ENCODE peak calls at places on chromosomes 12 and 14, in five cellular contexts. V is astrocyte of the spinal cord, H is A549, Z is lower lobe of right lung, J is GM12878. G is an unnamed sample.

GRCh38 chr12:128817115-128818015 is 6.4 kb downstream of the SLC15A4 start:
- DNase-seq in V (peak; percentile 76), H (no peak), Z (peak; percentile 63), J (peak; percentile 90), G (peak; percentile 61)

GRCh38 chr12:96371787-96372699 is 28.2 kb downstream of the CDK17 start:
- DNase-seq in V (no peak), H (no peak), Z (no peak), J (no peak), G (no peak)

GRCh38 chr12:74983917-74984316 is 225.7 kb downstream of the KCNC2 start:
- DNase-seq in V (no peak), H (no peak), Z (no peak), J (no peak), G (no peak)

GRCh38 chr12:26938660-26939185 is 453 bp downstream of the FGFR1OP2 start:
- DNase-seq in V (no peak), H (peak; percentile 23), Z (no peak), J (no peak), G (no peak)

GRCh38 chr14:63713765-63714164 is 14.1 kb downstream of the SGPP1 start:
- DNase-seq in V (peak; percentile 54), H (no peak), Z (no peak), J (no peak), G (no peak)

GRCh38 chr14:64757601-64758000 is 53.4 kb downstream of the PLEKHG3 start:
- DNase-seq in V (no peak), H (no peak), Z (peak; percentile 7), J (no peak), G (no peak)

GRCh38 chr12:130418261-130418660 is 80.6 kb downstream of the PIWIL1 start:
- DNase-seq in V (no peak), H (no peak), Z (no peak), J (no peak), G (no peak)

GRCh38 chr14:99134333-99135046 is 137.5 kb downstream of the BCL11B start:
- DNase-seq in V (no peak), H (no peak), Z (no peak), J (no peak), G (peak; percentile 1)

GRCh38 chr14:103164786-103165185 is 41.5 kb downstream of the TNFAIP2 start:
- DNase-seq in V (no peak), H (no peak), Z (no peak), J (no peak), G (no peak)

GRCh38 chr12:121933522-121934317 is 15.3 kb downstream of the CFAP251 start:
- DNase-seq in V (peak; percentile 39), H (no peak), Z (peak; percentile 66), J (no peak), G (no peak)

GRCh38 chr12:116319316-116319715 is 41.8 kb upstream of the MED13L start:
- DNase-seq in V (peak; percentile 43), H (no peak), Z (no peak), J (no peak), G (no peak)

GRCh38 chr12:4269279-4269991 is 4.1 kb upstream of the CCND2 start:
- DNase-seq in V (peak; percentile 49), H (no peak), Z (peak; percentile 83), J (no peak), G (peak; percentile 82)

GRCh38 chr14:76956253-76957090 is 72.0 kb downstream of the IRF2BPL start:
- DNase-seq in V (peak; percentile 92), H (peak; percentile 66), Z (peak; percentile 93), J (no peak), G (peak; percentile 93)
- H3K4me3 ChIP-seq in V (no peak overlapping the region), H (peak overlapping the region; percentile 30), Z (peak overlapping the region; percentile 52), J (peak overlapping the region; percentile 68), G (peak overlapping the region; percentile 38)

DNA sequence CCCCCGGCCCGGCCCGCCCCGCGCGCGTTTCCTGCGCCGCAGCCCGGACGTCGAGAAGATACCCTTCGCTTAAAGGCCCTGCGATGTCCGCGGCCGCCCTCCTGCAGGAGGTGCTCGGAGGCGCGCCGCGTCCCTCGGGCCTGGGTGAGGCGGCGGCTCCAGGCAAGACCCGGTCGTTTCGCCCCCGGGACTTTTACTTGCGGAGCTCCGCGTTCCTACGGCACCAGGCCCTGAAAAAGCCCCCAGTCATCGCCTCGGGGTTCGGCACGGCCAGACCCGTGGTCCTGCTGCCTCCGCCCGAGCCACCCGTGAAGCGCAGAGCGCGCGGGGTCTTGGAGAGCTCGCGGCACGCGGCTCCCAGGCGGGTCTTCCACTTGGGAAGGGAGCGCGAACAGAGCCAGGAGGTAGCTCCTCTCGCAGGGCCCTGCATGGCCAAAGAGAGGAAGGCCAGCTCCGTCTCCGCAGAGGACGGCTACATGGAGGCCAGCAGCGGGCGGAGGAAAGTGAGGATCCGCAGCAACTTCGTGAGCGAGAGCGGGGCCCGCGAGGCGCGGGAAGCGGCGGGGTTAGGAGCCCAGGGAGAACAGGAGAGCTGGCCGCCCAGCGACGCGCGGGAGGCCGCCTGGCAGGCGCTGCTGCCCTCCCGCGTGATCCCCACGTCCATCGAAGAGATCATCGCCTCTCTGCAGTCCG is 26.9 kb downstream of the TTC6 start:
- DNase-seq in V (peak; percentile 54), H (no peak), Z (no peak), J (no peak), G (no peak)
- H3K4me3 ChIP-seq in V (peak overlapping the region; percentile 30), H (no peak overlapping the region), Z (no peak overlapping the region), J (no peak overlapping the region), G (no peak overlapping the region)

DNA sequence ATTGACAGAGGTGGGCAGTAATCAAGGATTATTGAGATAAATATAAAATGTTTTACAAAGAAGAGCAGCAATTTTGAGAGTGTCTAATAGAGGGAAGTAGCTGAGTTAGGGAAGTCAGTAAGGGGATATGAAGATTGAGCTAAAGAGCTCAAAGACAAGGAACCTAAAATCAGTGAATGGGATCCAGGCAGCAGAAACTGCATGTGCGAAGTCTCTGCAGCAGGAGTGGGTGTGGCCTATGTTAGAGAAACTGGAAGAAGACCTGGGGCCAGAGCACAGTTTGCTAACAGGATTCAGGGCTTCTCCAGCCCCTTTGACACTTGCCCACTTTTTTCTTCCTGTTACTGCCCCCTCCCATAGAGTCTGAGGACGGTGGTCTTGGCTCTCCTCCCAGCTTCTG is 36.3 kb upstream of the PLXNC1 start:
- DNase-seq in V (no peak), H (no peak), Z (no peak), J (no peak), G (no peak)
- H3K4me3 ChIP-seq in V (no peak overlapping the region), H (no peak overlapping the region), Z (no peak overlapping the region), J (no peak overlapping the region), G (no peak overlapping the region)

GRCh38 chr12:10128687-10129086 is 1.3 kb downstream of the CLEC7A start:
- DNase-seq in V (no peak), H (no peak), Z (no peak), J (no peak), G (no peak)

GRCh38 chr12:10126401-10126800 is 3.6 kb downstream of the CLEC7A start:
- DNase-seq in V (no peak), H (no peak), Z (no peak), J (no peak), G (no peak)

GRCh38 chr12:10132971-10133370 is 3.0 kb upstream of the CLEC7A start:
- DNase-seq in V (no peak), H (no peak), Z (no peak), J (no peak), G (no peak)

GRCh38 chr12:10131101-10131632 is 1.2 kb upstream of the CLEC7A start:
- DNase-seq in V (no peak), H (no peak), Z (no peak), J (no peak), G (no peak)

DNA sequence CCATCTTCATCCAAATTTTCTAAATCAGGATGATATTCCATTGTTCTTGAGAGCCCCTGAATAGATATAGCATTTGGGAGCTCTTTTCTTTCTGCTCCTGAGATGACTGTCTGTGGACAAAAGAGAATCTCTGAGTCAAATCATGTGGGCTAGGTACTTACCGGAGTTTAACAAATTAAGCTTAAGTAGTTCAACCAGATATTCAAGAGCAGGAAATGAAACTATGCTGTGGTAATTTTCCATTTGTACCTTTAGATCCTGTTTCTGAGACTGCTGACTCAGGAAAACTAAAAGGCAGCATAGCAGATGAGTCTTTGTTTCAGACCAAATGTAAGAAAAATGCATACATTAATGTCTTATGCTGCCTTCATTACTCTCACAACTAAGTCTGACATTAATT is at the start of gene CLEC7A:
- DNase-seq in V (no peak), H (no peak), Z (no peak), J (peak; percentile 73), G (no peak)
- H3K4me3 ChIP-seq in V (no peak within 1 kb of the TSS), H (no peak within 1 kb of the TSS), Z (peak within 1 kb of the TSS; percentile 32), J (no peak within 1 kb of the TSS), G (no peak within 1 kb of the TSS)

DNA sequence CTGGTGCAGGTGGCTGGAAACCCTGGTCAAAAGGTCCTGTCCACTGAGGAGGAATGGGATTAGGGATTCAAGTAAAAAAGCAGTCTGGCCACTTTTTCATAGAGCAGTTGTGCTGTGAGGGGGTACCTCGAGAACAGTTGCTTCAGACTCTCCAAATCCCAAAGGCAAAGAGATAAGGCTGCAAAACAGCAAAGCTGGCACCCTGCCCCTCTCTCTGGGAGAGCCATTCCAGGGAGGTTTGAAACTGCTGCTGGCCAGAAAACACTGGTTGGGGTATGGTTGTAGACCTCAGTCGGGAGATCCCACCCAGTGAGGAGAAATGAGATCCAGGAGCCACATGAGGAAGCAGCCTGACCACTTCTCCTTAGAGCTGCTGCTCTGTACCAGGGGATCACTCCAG is 137.3 kb downstream of the CEP83 start:
- DNase-seq in V (no peak), H (no peak), Z (no peak), J (no peak), G (no peak)
- H3K4me3 ChIP-seq in V (no peak overlapping the region), H (no peak overlapping the region), Z (no peak overlapping the region), J (no peak overlapping the region), G (no peak overlapping the region)

DNA sequence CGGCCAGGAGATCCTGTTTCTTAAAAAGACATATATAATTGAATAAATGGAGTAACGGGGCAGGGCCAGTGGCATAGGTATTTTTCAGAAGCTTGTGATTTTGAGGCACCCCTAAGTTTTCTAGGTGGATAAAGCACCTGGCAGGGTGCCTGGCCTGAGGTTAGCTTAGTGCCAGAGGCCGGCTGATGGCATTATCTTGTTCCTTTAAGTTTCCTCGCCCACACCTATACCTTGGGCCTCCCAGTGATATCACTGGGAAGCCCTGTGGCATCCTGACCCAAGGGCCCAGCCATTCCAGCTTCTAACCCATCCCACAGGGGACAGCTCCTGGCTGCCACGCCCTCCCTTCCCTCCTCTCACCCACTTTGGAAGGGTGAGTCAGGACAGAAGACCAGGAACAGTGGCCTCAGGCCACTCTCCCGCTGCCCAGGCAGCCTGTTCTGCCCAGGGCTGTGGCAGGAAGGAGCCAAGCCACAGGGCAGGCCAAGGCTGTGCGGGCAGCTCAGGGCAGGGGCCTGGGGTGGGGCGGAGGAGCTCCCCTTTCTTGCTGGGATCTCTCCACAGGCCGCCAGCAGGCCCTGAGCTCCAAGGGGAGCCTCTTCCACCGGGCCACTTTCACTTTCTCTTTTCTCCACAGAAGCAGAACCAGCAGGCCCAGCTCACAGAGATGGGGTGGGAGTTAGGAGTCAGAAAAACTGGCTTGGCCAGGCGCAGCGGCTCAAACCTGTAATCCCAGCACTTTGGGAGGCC is 75.1 kb downstream of the IRF2BPL start:
- DNase-seq in V (peak; percentile 81), H (peak; percentile 90), Z (peak; percentile 82), J (no peak), G (peak; percentile 75)
- H3K4me3 ChIP-seq in V (no peak overlapping the region), H (peak overlapping the region; percentile 16), Z (peak overlapping the region; percentile 27), J (no peak overlapping the region), G (peak overlapping the region; percentile 20)

GRCh38 chr14:32629146-32629545 is 300.0 kb downstream of the AKAP6 start:
- DNase-seq in V (no peak), H (no peak), Z (no peak), J (no peak), G (no peak)
- H3K4me3 ChIP-seq in V (no peak overlapping the region), H (no peak overlapping the region), Z (no peak overlapping the region), J (no peak overlapping the region), G (no peak overlapping the region)

GRCh38 chr14:80621701-80622100 is 319.8 kb downstream of the CEP128 start:
- DNase-seq in V (peak; percentile 52), H (no peak), Z (no peak), J (no peak), G (no peak)
- H3K4me3 ChIP-seq in V (no peak overlapping the region), H (no peak overlapping the region), Z (no peak overlapping the region), J (no peak overlapping the region), G (no peak overlapping the region)